ENCODE peak calls at places on chromosomes 6 and 20, in seven cellular contexts. V, R, C, H, S, K and B are unnamed samples. For H3K36me3, the result is how much of the 10 kb centered on the place peaks cover.

GRCh38 chr20:22575087-22575721 is 9.2 kb downstream of the FOXA2 start:
- DNase-seq in V (no peak), R (no peak), C (no peak), H (no peak), S (no peak), K (no peak), B (no peak)

GRCh38 chr20:52454660-52455059 is 263.1 kb upstream of the ZFP64 start:
- DNase-seq in V (no peak), R (peak), C (no peak), H (no peak), S (no peak), K (peak), B (no peak)

GRCh38 chr6:144265061-144265357 is 20.1 kb upstream of the UTRN start:
- DNase-seq in V (peak), R (no peak), C (no peak), H (no peak), S (no peak), K (peak), B (no peak)

GRCh38 chr20:50541606-50542041 is 31.4 kb downstream of the PTPN1 start:
- DNase-seq in V (no peak), R (no peak), C (no peak), H (no peak), S (no peak), K (no peak), B (peak)

GRCh38 chr20:50254466-50255079 is 63.9 kb downstream of the CEBPB start:
- DNase-seq in V (no peak), R (no peak), C (no peak), H (no peak), S (no peak), K (no peak), B (no peak)

GRCh38 chr6:155628315-155628714 is 172.7 kb upstream of the NOX3 start:
- DNase-seq in V (no peak), R (no peak), C (no peak), H (no peak), S (no peak), K (no peak), B (no peak)

GRCh38 chr20:31830406-31830981 is 11.3 kb downstream of the MYLK2 start:
- DNase-seq in V (no peak), R (no peak), C (no peak), H (no peak), S (no peak), K (no peak), B (no peak)

GRCh38 chr20:50464026-50464724 is 46.0 kb upstream of the PTPN1 start:
- DNase-seq in V (peak), R (peak), C (peak), H (peak), S (peak), K (peak), B (peak)

GRCh38 chr6:98547634-98548033 is 286.7 kb upstream of the POU3F2 start:
- DNase-seq in V (peak), R (no peak), C (no peak), H (no peak), S (no peak), K (no peak), B (no peak)

GRCh38 chr6:48560408-48560807 is 449.4 kb upstream of the PTCHD4 start:
- DNase-seq in V (no peak), R (no peak), C (no peak), H (no peak), S (no peak), K (peak), B (no peak)

DNA sequence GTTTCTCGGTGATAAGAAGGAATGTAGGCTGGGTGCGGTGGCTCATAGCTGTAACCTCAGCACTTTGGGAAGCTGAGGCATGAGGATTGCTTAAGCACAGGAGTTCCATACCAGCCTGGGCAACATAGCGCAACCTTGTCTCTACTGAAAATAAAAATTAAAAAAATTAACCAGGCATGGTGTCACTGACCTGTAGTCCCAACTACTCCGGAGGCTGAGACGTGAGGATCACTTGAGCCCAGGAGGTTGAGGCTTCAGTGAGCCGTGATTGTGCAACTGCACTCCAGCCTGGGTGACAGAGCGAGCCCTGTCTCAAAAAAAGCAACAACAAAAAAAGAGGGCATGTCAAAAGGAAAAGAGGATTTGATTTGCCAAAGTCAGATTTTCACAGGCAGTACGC is 3.9 kb downstream of the NEU1 start:
- DNase-seq in V (no peak), R (no peak), C (no peak), H (no peak), S (no peak), K (no peak), B (no peak)
- H3K36me3 ChIP-seq in V (under half), R (under half), C (under half), H (under half), S (under half), K (under half), B (under half)

DNA sequence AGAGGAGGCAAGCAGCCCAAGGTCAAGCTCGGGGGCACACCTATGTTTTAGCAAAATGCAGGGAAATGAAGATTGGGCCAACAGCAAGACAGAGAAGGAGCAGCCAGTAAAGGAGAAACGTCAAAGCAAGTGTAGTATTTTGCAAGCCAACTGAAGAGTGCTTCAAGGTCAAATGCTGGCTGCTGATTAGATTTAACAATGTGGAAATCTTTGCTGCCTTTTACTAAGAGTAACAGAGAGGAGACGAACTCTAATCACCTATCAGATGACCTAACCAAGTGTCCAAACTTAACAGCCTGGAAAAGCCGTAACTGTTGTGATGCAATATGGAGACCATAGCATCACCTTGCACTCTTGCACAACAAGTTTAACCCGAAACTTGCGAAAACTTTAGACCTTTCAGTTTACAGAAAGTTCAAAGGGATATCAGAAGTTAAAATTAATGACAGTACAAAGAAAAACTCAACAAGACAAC is 30.4 kb downstream of the AKIRIN2 start:
- DNase-seq in V (peak), R (no peak), C (no peak), H (no peak), S (no peak), K (no peak), B (no peak)
- H3K36me3 ChIP-seq in V (under half), R (under half), C (under half), H (under half), S (half or more), K (under half), B (under half)

DNA sequence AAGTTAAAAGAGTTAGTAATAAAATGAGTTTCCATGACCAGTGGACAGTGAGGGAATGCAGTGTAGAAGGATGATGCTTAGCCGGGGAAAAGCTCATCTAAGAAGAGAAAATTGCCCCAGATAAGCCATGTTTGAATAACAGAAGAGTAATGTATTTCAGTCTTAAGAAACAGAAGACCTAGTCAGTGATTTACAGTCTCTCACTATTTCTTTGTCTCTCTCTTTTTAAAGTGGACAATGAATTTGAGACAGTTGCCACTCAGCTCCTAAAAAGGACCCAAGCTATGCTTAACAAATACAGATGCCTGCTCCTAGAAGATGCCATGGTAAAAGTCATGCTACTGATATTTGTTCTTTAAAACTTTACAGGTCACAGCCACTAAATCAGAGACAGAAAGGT is 19.4 kb upstream of the RPL7L1 start:
- DNase-seq in V (no peak), R (no peak), C (no peak), H (no peak), S (no peak), K (no peak), B (no peak)
- H3K36me3 ChIP-seq in V (half or more), R (under half), C (half or more), H (under half), S (half or more), K (under half), B (under half)

GRCh38 chr20:38083338-38084048 is 49.9 kb downstream of the RPRD1B start:
- DNase-seq in V (no peak), R (no peak), C (no peak), H (no peak), S (no peak), K (no peak), B (no peak)
- H3K36me3 ChIP-seq in V (under half), R (under half), C (under half), H (under half), S (half or more), K (under half), B (under half)

GRCh38 chr20:60316759-60317158 is 358.5 kb downstream of the CDH26 start:
- DNase-seq in V (no peak), R (no peak), C (no peak), H (no peak), S (no peak), K (no peak), B (no peak)

GRCh38 chr20:60313609-60314008 is 355.4 kb downstream of the CDH26 start:
- DNase-seq in V (no peak), R (no peak), C (no peak), H (no peak), S (no peak), K (no peak), B (no peak)

GRCh38 chr20:60310551-60310950 is 352.3 kb downstream of the CDH26 start:
- DNase-seq in V (no peak), R (no peak), C (no peak), H (no peak), S (no peak), K (no peak), B (no peak)

DNA sequence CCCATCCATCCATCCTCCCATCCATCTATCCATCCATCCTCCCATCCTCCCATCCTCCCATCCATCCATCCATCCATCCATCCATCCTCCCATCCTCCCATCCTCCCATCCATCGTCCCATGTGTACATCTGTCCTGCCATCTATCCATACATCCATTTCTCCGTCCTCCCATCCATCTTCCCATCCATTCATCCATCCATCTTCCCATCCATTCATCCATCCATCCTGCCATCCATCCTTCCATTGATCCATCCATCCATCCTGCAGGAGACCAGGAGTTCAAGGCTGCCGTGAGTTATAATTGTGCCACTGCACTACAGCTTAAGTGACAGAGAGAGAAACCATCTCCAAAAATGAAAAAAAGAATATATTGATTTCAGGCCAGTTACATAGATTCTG is 356.5 kb downstream of the CDH26 start:
- DNase-seq in V (no peak), R (no peak), C (no peak), H (no peak), S (no peak), K (no peak), B (no peak)
- H3K36me3 ChIP-seq in V (under half), R (under half), C (under half), H (under half), S (under half), K (under half), B (under half)

DNA sequence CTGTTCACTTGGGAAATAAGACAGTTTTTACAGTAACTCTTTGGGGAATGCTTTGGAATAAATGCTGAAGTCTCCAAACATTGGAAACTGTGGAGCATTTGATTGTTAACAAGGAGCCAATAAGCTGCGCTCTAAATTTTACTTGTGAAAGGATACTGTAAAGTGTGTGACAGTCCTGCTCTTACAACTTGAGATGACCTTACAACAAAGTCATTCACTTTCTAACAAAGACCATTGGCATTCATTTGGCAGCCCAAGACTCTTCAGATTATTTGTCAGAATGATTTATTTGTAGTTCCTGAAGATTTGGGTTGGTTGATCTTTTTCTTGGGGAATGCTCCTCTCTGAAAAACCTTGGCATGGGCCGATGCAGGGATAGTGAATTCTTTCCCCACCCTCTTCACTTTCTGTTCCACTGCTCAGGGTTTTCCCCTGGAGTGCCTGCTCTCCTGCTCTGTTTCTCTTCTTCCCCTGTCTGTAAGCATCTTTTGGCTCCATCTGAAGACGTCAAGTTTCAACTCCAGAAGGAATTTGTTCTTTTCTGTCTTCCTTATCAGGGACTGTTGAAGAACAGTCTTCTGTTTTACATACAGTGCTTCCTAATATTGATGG is 116.4 kb downstream of the AKAP7 start:
- DNase-seq in V (peak), R (no peak), C (no peak), H (no peak), S (no peak), K (no peak), B (no peak)
- H3K36me3 ChIP-seq in V (under half), R (under half), C (under half), H (under half), S (under half), K (under half), B (under half)

GRCh38 chr20:35277531-35278395 is at the start of gene MMP24OS:
- DNase-seq in V (peak), R (peak), C (peak), H (peak), S (peak), K (peak), B (peak)

GRCh38 chr20:35276408-35276807 is 1.5 kb downstream of the MMP24OS start:
- DNase-seq in V (no peak), R (no peak), C (no peak), H (no peak), S (no peak), K (peak), B (no peak)

GRCh38 chr20:35274172-35275092 is 3.5 kb downstream of the MMP24OS start:
- DNase-seq in V (no peak), R (no peak), C (no peak), H (no peak), S (no peak), K (no peak), B (no peak)

GRCh38 chr20:35277127-35277526 is 795 bp downstream of the MMP24OS start:
- DNase-seq in V (no peak), R (no peak), C (no peak), H (no peak), S (no peak), K (no peak), B (no peak)

DNA sequence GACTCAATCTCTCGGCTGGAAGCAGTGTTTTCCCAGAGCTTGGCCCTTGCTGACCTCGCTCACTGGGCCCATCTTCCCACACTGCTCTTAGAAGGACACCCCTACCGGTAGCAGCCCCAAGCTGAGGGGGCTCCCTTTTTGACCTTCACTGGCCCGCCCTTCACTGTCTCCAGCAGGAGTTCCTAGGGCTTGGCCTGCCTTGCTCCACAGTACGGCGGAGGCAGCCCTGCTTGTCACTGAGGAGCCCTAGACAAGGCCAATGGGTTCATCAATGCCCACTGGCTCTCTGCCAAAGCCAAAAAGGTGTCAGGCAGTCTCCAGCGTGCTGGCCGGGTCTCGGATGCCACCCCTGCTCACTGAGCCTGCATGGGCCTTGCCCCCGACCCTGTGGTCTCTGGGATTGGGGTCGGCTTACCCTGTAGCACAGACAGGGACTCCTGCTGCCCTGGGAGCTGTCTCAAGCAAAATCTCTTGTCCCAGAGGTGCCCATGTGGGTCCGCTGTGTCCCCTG is 2.1 kb downstream of the MMP24OS start:
- DNase-seq in V (no peak), R (no peak), C (no peak), H (no peak), S (no peak), K (no peak), B (no peak)
- H3K36me3 ChIP-seq in V (under half), R (under half), C (under half), H (under half), S (half or more), K (under half), B (under half)

DNA sequence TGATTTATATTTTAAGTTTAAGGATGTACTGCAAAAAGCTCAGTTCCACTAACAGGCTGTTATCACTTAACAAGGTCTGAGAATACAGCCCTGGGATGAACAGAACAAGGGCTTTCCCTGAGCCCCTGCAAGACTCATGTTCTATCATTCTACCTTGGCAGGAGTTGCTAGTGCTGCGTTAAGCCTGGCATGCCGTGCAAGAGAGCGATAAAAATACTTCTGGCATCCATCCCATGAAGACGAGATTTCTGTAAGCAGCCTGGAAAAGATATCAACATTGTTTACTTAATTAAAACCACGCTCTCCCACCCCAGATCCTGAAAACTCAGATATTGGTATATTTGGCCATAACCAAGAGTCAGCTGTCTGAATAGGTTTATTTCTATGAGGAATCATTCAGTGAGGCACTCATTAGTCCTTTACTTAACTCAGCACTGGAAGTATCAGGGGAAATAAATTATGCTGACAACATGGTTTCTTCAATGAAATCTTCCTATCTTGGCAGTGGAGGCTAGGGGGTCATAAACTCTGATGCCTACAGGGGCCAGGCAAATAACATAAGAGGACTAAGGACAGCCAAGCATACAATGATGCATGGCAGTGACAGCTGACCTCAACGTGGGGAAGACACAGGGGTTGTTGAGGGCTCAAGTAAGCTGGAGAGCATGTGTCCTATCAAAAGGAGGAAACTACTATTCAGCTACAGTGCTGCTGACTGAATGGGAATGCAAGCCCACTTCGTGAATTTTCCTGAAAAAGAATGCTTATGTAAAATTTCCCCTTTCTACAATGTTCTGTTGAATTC is 37.6 kb upstream of the LYRM2 start:
- DNase-seq in V (no peak), R (no peak), C (no peak), H (no peak), S (no peak), K (peak), B (no peak)
- H3K36me3 ChIP-seq in V (half or more), R (under half), C (half or more), H (under half), S (half or more), K (under half), B (half or more)

DNA sequence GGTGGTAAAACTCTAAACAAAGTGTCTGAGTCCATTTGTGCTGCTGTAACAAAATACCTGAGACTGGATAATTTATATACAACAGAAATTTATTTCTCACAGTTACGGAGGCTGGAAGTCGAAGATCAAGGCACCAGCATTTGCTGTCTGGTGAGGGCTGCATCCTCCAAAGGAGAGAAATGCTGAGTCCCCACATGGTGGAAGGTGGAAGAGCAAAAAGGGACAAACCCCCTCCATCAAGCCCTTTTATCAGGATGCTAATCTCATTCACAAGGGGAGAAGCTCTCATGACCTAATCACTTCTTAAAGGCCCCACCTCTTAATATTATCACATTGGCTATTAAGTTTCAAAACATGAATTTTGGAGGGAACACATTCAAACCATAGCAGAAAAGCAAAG is 55.9 kb upstream of the SYNJ2 start:
- DNase-seq in V (no peak), R (no peak), C (no peak), H (no peak), S (no peak), K (no peak), B (no peak)
- H3K36me3 ChIP-seq in V (under half), R (under half), C (half or more), H (under half), S (half or more), K (half or more), B (under half)

GRCh38 chr20:44621325-44621724 is 30.2 kb downstream of the ADA start:
- DNase-seq in V (no peak), R (no peak), C (no peak), H (no peak), S (no peak), K (no peak), B (no peak)

GRCh38 chr20:44621939-44622338 is 29.6 kb downstream of the ADA start:
- DNase-seq in V (no peak), R (no peak), C (no peak), H (no peak), S (no peak), K (no peak), B (no peak)

GRCh38 chr20:44618318-44618731 is 33.2 kb downstream of the ADA start:
- DNase-seq in V (no peak), R (no peak), C (peak), H (no peak), S (peak), K (no peak), B (no peak)

GRCh38 chr20:44620030-44620429 is 31.5 kb downstream of the ADA start:
- DNase-seq in V (no peak), R (no peak), C (no peak), H (no peak), S (no peak), K (no peak), B (no peak)

DNA sequence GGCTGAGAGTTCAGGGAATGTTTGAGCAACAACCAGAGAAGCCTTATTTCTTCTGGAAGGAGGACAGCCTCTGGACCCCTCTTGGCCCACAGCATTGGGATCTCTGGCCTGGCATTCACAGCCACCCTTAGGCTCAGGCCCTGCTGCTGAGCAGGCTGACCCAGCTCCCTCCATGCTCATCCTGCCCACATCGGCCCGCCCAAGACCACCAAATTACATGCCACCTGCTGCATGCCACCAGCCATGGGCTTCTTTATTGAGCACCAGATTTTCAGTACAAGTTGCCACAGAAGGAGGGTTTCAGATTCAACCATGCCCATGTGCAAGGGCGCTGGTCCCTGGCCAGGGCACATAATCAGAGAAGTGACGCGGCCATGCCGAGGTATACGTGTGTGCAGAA is 32.2 kb downstream of the ADA start:
- DNase-seq in V (no peak), R (no peak), C (no peak), H (no peak), S (no peak), K (no peak), B (no peak)
- H3K36me3 ChIP-seq in V (under half), R (under half), C (half or more), H (under half), S (half or more), K (under half), B (under half)